ENCODE peak calls at places on chromosomes 16 and 17, in six cellular contexts. One of them, this sample, is unnamed.

GRCh38 chr16:86100205-86101134 is 201.5 kb downstream of the IRF8 start:
- DNase-seq in fibroblast of mammary gland: no peak
- DNase-seq in Peyer's patch: peak
- DNase-seq in AG04450: peak
- DNase-seq in breast epithelium: no peak
- DNase-seq in AG10803: no peak
- DNase-seq in this sample: no peak

GRCh38 chr17:74369221-74369620 is 1.9 kb downstream of the GPR142 start:
- DNase-seq in fibroblast of mammary gland: no peak
- DNase-seq in breast epithelium: no peak
- DNase-seq in Peyer's patch: peak
- DNase-seq in AG10803: no peak
- DNase-seq in AG04450: no peak
- DNase-seq in this sample: no peak

GRCh38 chr17:69500911-69501429 is 86.5 kb downstream of the MAP2K6 start:
- DNase-seq in breast epithelium: no peak
- DNase-seq in fibroblast of mammary gland: no peak
- DNase-seq in Peyer's patch: no peak
- DNase-seq in AG04450: no peak
- DNase-seq in AG10803: peak
- DNase-seq in this sample: no peak

GRCh38 chr17:44970136-44970737 is 2.1 kb upstream of the C1QL1 start:
- DNase-seq in AG10803: peak
- DNase-seq in Peyer's patch: no peak
- DNase-seq in breast epithelium: no peak
- DNase-seq in AG04450: no peak
- DNase-seq in fibroblast of mammary gland: peak
- DNase-seq in this sample: peak

GRCh38 chr17:14950216-14950615 is 314.9 kb downstream of the PMP22 start:
- DNase-seq in Peyer's patch: no peak
- DNase-seq in AG04450: no peak
- DNase-seq in AG10803: peak
- DNase-seq in fibroblast of mammary gland: peak
- DNase-seq in breast epithelium: no peak
- DNase-seq in this sample: peak

GRCh38 chr16:30340621-30341020 is 14.5 kb downstream of the CD2BP2 start:
- DNase-seq in AG10803: no peak
- DNase-seq in fibroblast of mammary gland: no peak
- DNase-seq in breast epithelium: no peak
- DNase-seq in AG04450: no peak
- DNase-seq in Peyer's patch: no peak
- DNase-seq in this sample: no peak

GRCh38 chr16:27677300-27677699 is 127.4 kb downstream of the KATNIP start:
- DNase-seq in AG10803: no peak
- DNase-seq in breast epithelium: no peak
- DNase-seq in Peyer's patch: no peak
- DNase-seq in fibroblast of mammary gland: no peak
- DNase-seq in AG04450: no peak
- DNase-seq in this sample: peak

GRCh38 chr16:46920402-46921068 is 36.4 kb downstream of the GPT2 start:
- DNase-seq in AG04450: no peak
- DNase-seq in breast epithelium: peak
- DNase-seq in Peyer's patch: no peak
- DNase-seq in AG10803: no peak
- DNase-seq in fibroblast of mammary gland: no peak
- DNase-seq in this sample: no peak

GRCh38 chr16:733382-734207 is 6.7 kb downstream of the HAGHL start:
- DNase-seq in AG10803: no peak
- DNase-seq in AG04450: no peak
- DNase-seq in breast epithelium: no peak
- DNase-seq in fibroblast of mammary gland: no peak
- DNase-seq in Peyer's patch: no peak
- DNase-seq in this sample: no peak

GRCh38 chr16:2787961-2788360 is 601 bp upstream of the PRSS33 start:
- DNase-seq in Peyer's patch: no peak
- DNase-seq in fibroblast of mammary gland: no peak
- DNase-seq in AG10803: no peak
- DNase-seq in AG04450: no peak
- DNase-seq in breast epithelium: no peak
- DNase-seq in this sample: no peak

GRCh38 chr17:73988110-73988509 is 215.4 kb upstream of the RPL38 start:
- DNase-seq in AG10803: no peak
- DNase-seq in breast epithelium: no peak
- DNase-seq in Peyer's patch: no peak
- DNase-seq in fibroblast of mammary gland: no peak
- DNase-seq in AG04450: no peak
- DNase-seq in this sample: no peak

GRCh38 chr16:60304078-60304477 is 1570.0 kb upstream of the GOT2 start:
- DNase-seq in Peyer's patch: no peak
- DNase-seq in AG10803: no peak
- DNase-seq in fibroblast of mammary gland: no peak
- DNase-seq in breast epithelium: no peak
- DNase-seq in AG04450: no peak
- DNase-seq in this sample: no peak

GRCh38 chr17:57599271-57600045 is 145.6 kb downstream of the CCDC182 start:
- DNase-seq in breast epithelium: no peak
- DNase-seq in AG04450: no peak
- DNase-seq in AG10803: no peak
- DNase-seq in fibroblast of mammary gland: no peak
- DNase-seq in Peyer's patch: no peak
- DNase-seq in this sample: no peak

GRCh38 chr17:65278050-65278819 is 141.1 kb downstream of the RGS9 start:
- DNase-seq in AG10803: peak
- DNase-seq in AG04450: no peak
- DNase-seq in Peyer's patch: peak
- DNase-seq in breast epithelium: no peak
- DNase-seq in fibroblast of mammary gland: peak
- DNase-seq in this sample: peak

GRCh38 chr17:81429813-81430510 is 34.7 kb downstream of the BAHCC1 start:
- DNase-seq in fibroblast of mammary gland: peak
- DNase-seq in breast epithelium: no peak
- DNase-seq in AG04450: no peak
- DNase-seq in Peyer's patch: no peak
- DNase-seq in AG10803: peak
- DNase-seq in this sample: peak

GRCh38 chr17:29929544-29930398 is at the start of gene SSH2:
- DNase-seq in AG04450: peak
- DNase-seq in Peyer's patch: peak
- DNase-seq in AG10803: peak
- DNase-seq in breast epithelium: peak
- DNase-seq in fibroblast of mammary gland: peak
- DNase-seq in this sample: peak

GRCh38 chr16:30354423-30355143 is 525 bp downstream of the CD2BP2 start:
- DNase-seq in fibroblast of mammary gland: no peak
- DNase-seq in breast epithelium: no peak
- DNase-seq in AG10803: no peak
- DNase-seq in Peyer's patch: no peak
- DNase-seq in AG04450: no peak
- DNase-seq in this sample: no peak

GRCh38 chr16:68065716-68066305 is 19.4 kb upstream of the NFATC3 start:
- DNase-seq in fibroblast of mammary gland: peak
- DNase-seq in AG04450: no peak
- DNase-seq in Peyer's patch: no peak
- DNase-seq in breast epithelium: no peak
- DNase-seq in AG10803: peak
- DNase-seq in this sample: peak

GRCh38 chr17:17693955-17694228 is 12.6 kb downstream of the RAI1 start:
- DNase-seq in fibroblast of mammary gland: no peak
- DNase-seq in breast epithelium: no peak
- DNase-seq in AG10803: no peak
- DNase-seq in Peyer's patch: no peak
- DNase-seq in AG04450: no peak
- DNase-seq in this sample: no peak
- H3K4me3 ChIP-seq in fibroblast of mammary gland: no peak
- H3K4me3 ChIP-seq in breast epithelium: peak
- H3K4me3 ChIP-seq in AG10803: peak
- H3K4me3 ChIP-seq in Peyer's patch: peak
- H3K4me3 ChIP-seq in AG04450: peak
- H3K4me3 ChIP-seq in this sample: peak

GRCh38 chr16:4372578-4373355 is 1.1 kb downstream of the VASN start:
- DNase-seq in Peyer's patch: no peak
- DNase-seq in breast epithelium: no peak
- DNase-seq in AG10803: peak
- DNase-seq in fibroblast of mammary gland: peak
- DNase-seq in AG04450: no peak
- DNase-seq in this sample: no peak

GRCh38 chr16:4372315-4372577 is 598 bp downstream of the VASN start:
- DNase-seq in Peyer's patch: no peak
- DNase-seq in fibroblast of mammary gland: no peak
- DNase-seq in breast epithelium: no peak
- DNase-seq in AG10803: no peak
- DNase-seq in AG04450: no peak
- DNase-seq in this sample: no peak

GRCh38 chr16:4375717-4376116 is 4.1 kb downstream of the VASN start:
- DNase-seq in AG04450: no peak
- DNase-seq in Peyer's patch: no peak
- DNase-seq in AG10803: peak
- DNase-seq in fibroblast of mammary gland: peak
- DNase-seq in breast epithelium: no peak
- DNase-seq in this sample: no peak

GRCh38 chr16:4373356-4373908 is 1.8 kb downstream of the VASN start:
- DNase-seq in fibroblast of mammary gland: no peak
- DNase-seq in Peyer's patch: no peak
- DNase-seq in AG10803: no peak
- DNase-seq in AG04450: no peak
- DNase-seq in breast epithelium: no peak
- DNase-seq in this sample: no peak

DNA sequence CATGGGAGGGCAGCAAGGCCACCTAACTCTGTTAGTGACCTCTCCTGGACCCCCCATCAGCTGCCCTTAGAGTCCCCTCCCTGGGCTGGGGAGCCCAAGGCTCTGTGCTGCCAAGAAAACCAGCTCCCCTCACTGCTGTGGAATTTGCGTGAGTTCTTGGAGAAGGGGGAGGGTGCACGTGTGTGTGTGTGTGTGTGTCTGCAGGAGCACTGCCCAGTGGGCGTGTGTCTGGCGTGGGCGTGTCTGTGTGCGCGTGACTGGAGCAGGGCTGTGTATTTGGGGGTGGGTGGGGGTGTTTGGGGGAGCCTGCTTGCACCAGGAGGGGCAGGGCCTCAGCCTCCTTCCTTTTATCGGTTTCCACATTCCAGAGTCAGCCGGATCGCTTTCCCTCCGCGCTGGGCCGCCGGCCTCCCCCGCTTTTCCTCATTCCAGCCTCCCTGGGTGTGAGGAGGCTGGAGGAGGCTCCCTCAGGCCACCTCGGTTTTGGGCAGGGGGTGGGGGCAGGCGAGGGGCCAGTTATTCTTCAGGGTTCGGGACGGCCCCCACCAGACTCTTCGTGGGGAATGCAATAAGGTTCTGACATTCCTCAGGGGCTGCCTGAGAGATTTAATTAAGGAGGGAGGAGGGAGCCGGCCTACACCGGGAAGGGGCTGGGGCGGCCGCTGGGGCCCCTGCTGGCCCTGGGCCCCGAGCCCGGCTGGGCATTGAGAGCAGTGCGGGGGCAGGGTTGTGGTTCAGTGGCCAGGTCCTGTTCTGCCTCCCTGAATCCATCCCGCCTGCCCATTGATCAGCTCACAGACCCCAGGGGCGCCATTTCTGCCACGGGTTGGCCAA is 2.5 kb downstream of the VASN start:
- DNase-seq in AG04450: peak
- DNase-seq in breast epithelium: peak
- DNase-seq in Peyer's patch: no peak
- DNase-seq in AG10803: peak
- DNase-seq in fibroblast of mammary gland: peak
- DNase-seq in this sample: peak
- H3K4me3 ChIP-seq in AG04450: peak
- H3K4me3 ChIP-seq in breast epithelium: peak
- H3K4me3 ChIP-seq in Peyer's patch: peak
- H3K4me3 ChIP-seq in AG10803: peak
- H3K4me3 ChIP-seq in fibroblast of mammary gland: peak
- H3K4me3 ChIP-seq in this sample: peak

GRCh38 chr17:43599046-43599395 is 52.9 kb upstream of the ETV4 start:
- DNase-seq in breast epithelium: no peak
- DNase-seq in fibroblast of mammary gland: no peak
- DNase-seq in AG04450: no peak
- DNase-seq in AG10803: no peak
- DNase-seq in Peyer's patch: no peak
- DNase-seq in this sample: no peak
- H3K4me3 ChIP-seq in breast epithelium: no peak
- H3K4me3 ChIP-seq in fibroblast of mammary gland: no peak
- H3K4me3 ChIP-seq in AG04450: no peak
- H3K4me3 ChIP-seq in AG10803: no peak
- H3K4me3 ChIP-seq in Peyer's patch: no peak
- H3K4me3 ChIP-seq in this sample: no peak

DNA sequence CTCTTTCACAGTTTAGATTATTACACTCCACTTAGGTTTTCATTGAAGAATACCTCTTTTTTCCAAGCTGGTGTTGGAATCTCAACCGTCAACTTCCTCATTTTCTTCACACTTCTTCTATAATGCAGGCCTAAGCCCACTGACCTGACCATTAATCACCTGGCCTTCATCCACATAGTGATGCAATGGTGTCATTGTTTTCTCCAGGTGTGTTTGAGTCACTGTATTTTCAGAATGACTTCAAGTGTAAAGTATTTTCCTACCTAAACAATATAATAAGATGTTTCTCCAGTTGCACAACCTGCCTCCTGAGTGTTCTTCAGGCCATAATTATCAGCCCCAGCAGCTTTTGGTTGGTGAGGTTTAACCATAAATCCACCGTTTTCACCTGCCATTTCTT is 1675.1 kb downstream of the TP53TG3F start:
- DNase-seq in fibroblast of mammary gland: no peak
- DNase-seq in AG04450: no peak
- DNase-seq in breast epithelium: no peak
- DNase-seq in Peyer's patch: no peak
- DNase-seq in AG10803: no peak
- DNase-seq in this sample: no peak
- H3K4me3 ChIP-seq in fibroblast of mammary gland: no peak
- H3K4me3 ChIP-seq in AG04450: no peak
- H3K4me3 ChIP-seq in breast epithelium: no peak
- H3K4me3 ChIP-seq in Peyer's patch: no peak
- H3K4me3 ChIP-seq in AG10803: no peak
- H3K4me3 ChIP-seq in this sample: no peak